ENCODE peak calls at places on chromosome 20, in eight cellular contexts. U is WTC11; K is NAMALWA; M is naive thymus-derived CD4-positive, alpha-beta T cell; S is HuH-7.5; Z is RPMI7951; T is HCT116; Q is left lung. H is an unnamed sample.

GRCh38 chr20:50372770-50373088 is 137.5 kb upstream of the PTPN1 start:
- DNase-seq in U (no peak), K (no peak), M (no peak), S (no peak), Z (peak; percentile 55), T (no peak), Q (no peak), H (no peak)

GRCh38 chr20:32539063-32539816 is 45.9 kb downstream of the NOL4L start:
- DNase-seq in U (no peak), K (no peak), M (no peak), S (no peak), Z (no peak), T (no peak), Q (peak; percentile 29), H (no peak)

GRCh38 chr20:41476013-41476441 is 109.4 kb upstream of the EMILIN3 start:
- DNase-seq in U (no peak), K (no peak), M (no peak), S (no peak), Z (peak; percentile 60), T (no peak), Q (no peak), H (no peak)

GRCh38 chr20:5354871-5355270 is 38.1 kb upstream of the PROKR2 start:
- DNase-seq in U (no peak), K (no peak), M (no peak), S (no peak), Z (no peak), T (no peak), Q (no peak), H (no peak)

GRCh38 chr20:45911486-45912343 is at the start of gene PLTP:
- DNase-seq in U (peak; percentile 75), K (peak; percentile 28), M (peak; percentile 33), S (peak; percentile 36), Z (peak; percentile 80), T (no peak), Q (peak; percentile 86), H (peak; percentile 87)

GRCh38 chr20:57425150-57426013 is 34.2 kb downstream of the RBM38 start:
- DNase-seq in U (no peak), K (peak; percentile 75), M (no peak), S (no peak), Z (no peak), T (no peak), Q (peak; percentile 68), H (peak; percentile 80)

GRCh38 chr20:17620371-17621228 is 50.7 kb downstream of the DSTN start:
- DNase-seq in U (peak; percentile 8), K (no peak), M (no peak), S (peak; percentile 9), Z (no peak), T (no peak), Q (peak; percentile 69), H (peak; percentile 70)

GRCh38 chr20:50067461-50067860 is 45.5 kb downstream of the UBE2V1 start:
- DNase-seq in U (no peak), K (no peak), M (no peak), S (no peak), Z (peak; percentile 48), T (no peak), Q (peak; percentile 2), H (no peak)

GRCh38 chr20:64068381-64069208 is 5.6 kb downstream of the TCEA2 start:
- DNase-seq in U (no peak), K (no peak), M (no peak), S (no peak), Z (no peak), T (no peak), Q (no peak), H (no peak)

GRCh38 chr20:32359633-32360332 is 1.7 kb downstream of the ASXL1 start:
- DNase-seq in U (no peak), K (peak; percentile 59), M (no peak), S (no peak), Z (peak; percentile 23), T (no peak), Q (no peak), H (no peak)

GRCh38 chr20:46701986-46702385 is 7.5 kb upstream of the SLC2A10 start:
- DNase-seq in U (no peak), K (no peak), M (no peak), S (no peak), Z (no peak), T (no peak), Q (no peak), H (no peak)

GRCh38 chr20:37850724-37851123 is 52.2 kb upstream of the VSTM2L start:
- DNase-seq in U (no peak), K (no peak), M (no peak), S (no peak), Z (no peak), T (no peak), Q (no peak), H (no peak)

GRCh38 chr20:57505991-57506390 is 18.9 kb downstream of the CTCFL start:
- DNase-seq in U (no peak), K (peak; percentile 83), M (no peak), S (no peak), Z (peak; percentile 45), T (no peak), Q (no peak), H (no peak)

GRCh38 chr20:9555781-9556180 is 41.4 kb downstream of the LAMP5 start:
- DNase-seq in U (no peak), K (no peak), M (no peak), S (no peak), Z (peak; percentile 34), T (no peak), Q (no peak), H (no peak)

GRCh38 chr20:35181731-35182130 is 9.9 kb downstream of the PROCR start:
- DNase-seq in U (no peak), K (no peak), M (no peak), S (no peak), Z (no peak), T (no peak), Q (no peak), H (no peak)

GRCh38 chr20:57654363-57654997 is 34.3 kb upstream of the ZBP1 start:
- DNase-seq in U (peak; percentile 76), K (peak; percentile 74), M (peak; percentile 54), S (peak; percentile 97), Z (peak; percentile 67), T (peak; percentile 23), Q (no peak), H (peak; percentile 81)

GRCh38 chr20:4919047-4919704 is 82.1 kb downstream of the SLC23A2 start:
- DNase-seq in U (no peak), K (no peak), M (no peak), S (no peak), Z (no peak), T (no peak), Q (no peak), H (no peak)

GRCh38 chr20:52565614-52566013 is 374.0 kb upstream of the ZFP64 start:
- DNase-seq in U (no peak), K (no peak), M (no peak), S (no peak), Z (no peak), T (no peak), Q (no peak), H (no peak)

GRCh38 chr20:56187791-56188190 is 60.7 kb upstream of the MC3R start:
- DNase-seq in U (no peak), K (no peak), M (no peak), S (no peak), Z (peak; percentile 63), T (no peak), Q (no peak), H (no peak)

GRCh38 chr20:64242003-64242796 is 13.3 kb upstream of the PCMTD2 start:
- DNase-seq in U (no peak), K (no peak), M (no peak), S (no peak), Z (no peak), T (no peak), Q (peak; percentile 56), H (peak; percentile 54)

GRCh38 chr20:40860487-40860902 is 168.1 kb upstream of the TOP1 start:
- DNase-seq in U (no peak), K (no peak), M (no peak), S (no peak), Z (peak; percentile 100), T (peak; percentile 85), Q (no peak), H (no peak)

GRCh38 chr20:47198254-47198671 is 158.2 kb downstream of the ZMYND8 start:
- DNase-seq in U (no peak), K (no peak), M (peak; percentile 52), S (no peak), Z (no peak), T (no peak), Q (no peak), H (no peak)

GRCh38 chr20:63625771-63626423 is 1.0 kb downstream of the GMEB2 start:
- DNase-seq in U (no peak), K (peak; percentile 74), M (no peak), S (no peak), Z (peak; percentile 74), T (no peak), Q (peak; percentile 64), H (peak; percentile 91)

GRCh38 chr20:47027042-47027441 is 132.4 kb downstream of the EYA2 start:
- DNase-seq in U (no peak), K (no peak), M (no peak), S (no peak), Z (peak; percentile 13), T (no peak), Q (no peak), H (no peak)

GRCh38 chr20:51182571-51182970 is 159.7 kb upstream of the KCNG1 start:
- DNase-seq in U (no peak), K (no peak), M (no peak), S (no peak), Z (peak; percentile 6), T (no peak), Q (no peak), H (no peak)

GRCh38 chr20:58839474-58839874 is 11.2 kb downstream of the GNAS-AS1 start:
- DNase-seq in U (peak; percentile 75), K (peak; percentile 44), M (peak; percentile 51), S (peak; percentile 42), Z (peak; percentile 57), T (peak; percentile 7), Q (peak; percentile 79), H (peak; percentile 77)

GRCh38 chr20:35831029-35831428 is 59.2 kb downstream of the PHF20 start:
- DNase-seq in U (no peak), K (no peak), M (no peak), S (no peak), Z (peak; percentile 51), T (no peak), Q (no peak), H (no peak)

GRCh38 chr20:53061709-53062108 is 89.6 kb downstream of the TSHZ2 start:
- DNase-seq in U (no peak), K (no peak), M (no peak), S (no peak), Z (no peak), T (no peak), Q (no peak), H (no peak)

GRCh38 chr20:879626-880025 is 36.5 kb downstream of the ANGPT4 start:
- DNase-seq in U (no peak), K (no peak), M (no peak), S (no peak), Z (no peak), T (no peak), Q (no peak), H (no peak)

GRCh38 chr20:12762725-12763124 is 246.0 kb upstream of the SPTLC3 start:
- DNase-seq in U (no peak), K (no peak), M (no peak), S (no peak), Z (no peak), T (no peak), Q (no peak), H (no peak)

GRCh38 chr20:25470045-25470444 is 62.6 kb downstream of the GINS1 start:
- DNase-seq in U (peak; percentile 77), K (peak; percentile 49), M (peak; percentile 32), S (peak; percentile 67), Z (peak; percentile 26), T (peak; percentile 8), Q (no peak), H (peak; percentile 56)

GRCh38 chr20:59829415-59830106 is 103.9 kb downstream of the SYCP2 start:
- DNase-seq in U (no peak), K (no peak), M (no peak), S (no peak), Z (peak; percentile 54), T (no peak), Q (no peak), H (peak; percentile 31)